ENCODE peak calls at places on chromosomes 3 and 15, in five cellular contexts. J is skeletal muscle cell, D is GM12865, G is heart left ventricle, E is cardiac muscle cell. I is an unnamed sample.

GRCh38 chr3:184460276-184460675 is 80.4 kb downstream of the CHRD start:
- DNase-seq in G (no peak), E (no peak), D (no peak), J (no peak), I (no peak)

GRCh38 chr3:79002465-79003372 is 765.1 kb downstream of the ROBO1 start:
- DNase-seq in G (no peak), E (peak; percentile 34), J (no peak), D (no peak), I (no peak)

GRCh38 chr15:66169625-66170024 is 83.9 kb downstream of the MEGF11 start:
- DNase-seq in E (no peak), D (no peak), G (no peak), J (no peak), I (no peak)

GRCh38 chr3:108528459-108529231 is 18.2 kb upstream of the MYH15 start:
- DNase-seq in J (no peak), E (no peak), G (no peak), D (peak; percentile 24), I (no peak)

GRCh38 chr3:71119171-71119570 is 464.4 kb downstream of the FOXP1 start:
- DNase-seq in G (no peak), J (no peak), D (no peak), E (peak; percentile 28), I (no peak)

GRCh38 chr15:22794621-22795167 is 8.2 kb downstream of the NIPA1 start:
- DNase-seq in G (no peak), D (no peak), E (no peak), J (no peak), I (no peak)

GRCh38 chr3:152272771-152273242 is 4.1 kb downstream of the MBNL1 start:
- DNase-seq in G (no peak), D (no peak), J (peak; percentile 61), E (peak; percentile 70), I (peak; percentile 76)

GRCh38 chr15:87348746-87349145 is 907.8 kb downstream of the NTRK3 start:
- DNase-seq in E (peak; percentile 11), G (no peak), J (no peak), D (no peak), I (no peak)

GRCh38 chr3:9105421-9105820 is 142.1 kb upstream of the RAD18 start:
- DNase-seq in J (peak; percentile 44), E (peak; percentile 4), D (no peak), G (no peak), I (no peak)

GRCh38 chr15:93829115-93829849 is 402.1 kb upstream of the MCTP2 start:
- DNase-seq in G (peak; percentile 29), D (no peak), J (peak; percentile 65), E (peak; percentile 81), I (peak; percentile 66)

GRCh38 chr3:127961963-127962362 is 46.9 kb downstream of the KBTBD12 start:
- DNase-seq in E (no peak), J (no peak), G (no peak), D (no peak), I (peak; percentile 5)

GRCh38 chr3:187713504-187713903 is 11.1 kb upstream of the RTP2 start:
- DNase-seq in J (no peak), E (peak; percentile 44), G (no peak), D (peak; percentile 48), I (peak; percentile 57)

GRCh38 chr3:150303776-150304175 is 104.3 kb upstream of the TSC22D2 start:
- DNase-seq in J (no peak), D (peak; percentile 31), G (no peak), E (no peak), I (peak; percentile 13)

GRCh38 chr3:11626084-11626463 is 17.6 kb downstream of the VGLL4 start:
- DNase-seq in E (no peak), D (peak; percentile 65), G (no peak), J (no peak), I (no peak)

GRCh38 chr3:127008236-127008635 is 25.3 kb downstream of the PLXNA1 start:
- DNase-seq in G (no peak), E (no peak), J (no peak), D (no peak), I (no peak)

GRCh38 chr15:90954712-90955671 is at the start of gene RCCD1:
- DNase-seq in D (peak; percentile 97), J (peak; percentile 81), E (peak; percentile 97), G (peak; percentile 97), I (peak; percentile 97)

GRCh38 chr3:110806924-110807323 is 264.7 kb upstream of the NECTIN3 start:
- DNase-seq in D (no peak), J (no peak), G (no peak), E (no peak), I (no peak)

GRCh38 chr15:39578851-39579486 is 1.9 kb upstream of the THBS1 start:
- DNase-seq in E (peak; percentile 60), J (no peak), D (no peak), G (no peak), I (no peak)

GRCh38 chr15:98620020-98620419 is 28.3 kb upstream of the IGF1R start:
- DNase-seq in E (no peak), G (no peak), J (no peak), D (no peak), I (no peak)